ENCODE peak calls at places on chromosome 15, in six cellular contexts. S is CD4-positive, alpha-beta T cell; V is psoas muscle; F is upper lobe of right lung; W is PC-9; G is right atrium auricular region. Z is an unnamed sample.
A peak's percentile ranks its signal among the peaks of the same experiment; 100 is the strongest.

GRCh38 chr15:87031545-87032230 is 952.0 kb downstream of the AGBL1 start:
- DNase-seq in S (no peak), V (no peak), F (no peak), W (no peak), G (no peak), Z (no peak)

GRCh38 chr15:78034495-78035191 is 42.9 kb downstream of the TBC1D2B start:
- DNase-seq in S (peak; percentile 85), V (no peak), F (peak; percentile 77), W (no peak), G (no peak), Z (peak; percentile 74)

GRCh38 chr15:83613716-83614115 is 40.2 kb upstream of the ADAMTSL3 start:
- DNase-seq in S (no peak), V (no peak), F (no peak), W (no peak), G (no peak), Z (no peak)

GRCh38 chr15:36771826-36772225 is 192.4 kb downstream of the CDIN1 start:
- DNase-seq in S (no peak), V (no peak), F (no peak), W (no peak), G (no peak), Z (no peak)

GRCh38 chr15:94235041-94235440 is 3.7 kb downstream of the MCTP2 start:
- DNase-seq in S (no peak), V (no peak), F (no peak), W (no peak), G (no peak), Z (no peak)

GRCh38 chr15:89815769-89816168 is 1.1 kb upstream of the ANPEP start:
- DNase-seq in S (no peak), V (no peak), F (no peak), W (no peak), G (no peak), Z (no peak)

GRCh38 chr15:41507820-41508290 is 5.8 kb downstream of the LTK start:
- DNase-seq in S (no peak), V (no peak), F (no peak), W (peak; percentile 92), G (no peak), Z (no peak)

GRCh38 chr15:92884813-92885461 is 15.2 kb upstream of the CHD2 start:
- DNase-seq in S (no peak), V (no peak), F (no peak), W (no peak), G (no peak), Z (no peak)

GRCh38 chr15:95269247-95270155 is 1038.1 kb downstream of the MCTP2 start:
- DNase-seq in S (no peak), V (no peak), F (no peak), W (no peak), G (no peak), Z (no peak)

GRCh38 chr15:82750831-82751181 is 41.1 kb upstream of the AP3B2 start:
- DNase-seq in S (no peak), V (peak; percentile 22), F (no peak), W (no peak), G (no peak), Z (no peak)

GRCh38 chr15:28021281-28022039 is 77.7 kb downstream of the OCA2 start:
- DNase-seq in S (no peak), V (no peak), F (peak; percentile 78), W (peak; percentile 45), G (no peak), Z (peak; percentile 72)

GRCh38 chr15:72285927-72286516 is 13.7 kb upstream of the PARP6 start:
- DNase-seq in S (peak; percentile 36), V (peak; percentile 41), F (peak; percentile 82), W (peak; percentile 33), G (no peak), Z (peak; percentile 70)

GRCh38 chr15:40366204-40367037 is 8.4 kb downstream of the DISP2 start:
- DNase-seq in S (no peak), V (no peak), F (peak; percentile 27), W (no peak), G (no peak), Z (no peak)

GRCh38 chr15:87720235-87720634 is 536.3 kb downstream of the NTRK3 start:
- DNase-seq in S (no peak), V (no peak), F (no peak), W (no peak), G (no peak), Z (no peak)

GRCh38 chr15:25543156-25543555 is 104.3 kb upstream of the UBE3A start:
- DNase-seq in S (no peak), V (no peak), F (no peak), W (no peak), G (peak; percentile 69), Z (no peak)

GRCh38 chr15:71044006-71044405 is 71.3 kb upstream of the THSD4 start:
- DNase-seq in S (no peak), V (no peak), F (no peak), W (no peak), G (no peak), Z (no peak)

GRCh38 chr15:87477759-87478687 is 778.5 kb downstream of the NTRK3 start:
- DNase-seq in S (no peak), V (no peak), F (no peak), W (peak; percentile 9), G (peak; percentile 67), Z (no peak)

GRCh38 chr15:95162069-95162468 is 930.7 kb downstream of the MCTP2 start:
- DNase-seq in S (no peak), V (no peak), F (no peak), W (no peak), G (no peak), Z (no peak)

GRCh38 chr15:30870681-30871080 is 33.0 kb upstream of the FAN1 start:
- DNase-seq in S (no peak), V (no peak), F (no peak), W (no peak), G (no peak), Z (no peak)

GRCh38 chr15:99954361-99955180 is 221.3 kb upstream of the LYSMD4 start:
- DNase-seq in S (no peak), V (no peak), F (no peak), W (no peak), G (peak; percentile 43), Z (no peak)

GRCh38 chr15:38768970-38769369 is 204.4 kb upstream of the RASGRP1 start:
- DNase-seq in S (no peak), V (peak; percentile 21), F (no peak), W (no peak), G (peak; percentile 66), Z (no peak)

GRCh38 chr15:23869391-23869790 is 182.3 kb upstream of the NDN start:
- DNase-seq in S (no peak), V (peak; percentile 17), F (peak; percentile 74), W (no peak), G (no peak), Z (peak; percentile 58)

GRCh38 chr15:60044636-60045273 is 40.6 kb downstream of the FOXB1 start:
- DNase-seq in S (peak; percentile 7), V (no peak), F (no peak), W (no peak), G (no peak), Z (no peak)

GRCh38 chr15:45371546-45371945 is 6.8 kb downstream of the GATM start:
- DNase-seq in S (no peak), V (no peak), F (no peak), W (no peak), G (no peak), Z (no peak)

GRCh38 chr15:68739390-68740075 is 81.2 kb downstream of the ANP32A start:
- DNase-seq in S (no peak), V (no peak), F (no peak), W (no peak), G (no peak), Z (no peak)

GRCh38 chr15:67148196-67148701 is 82.8 kb downstream of the SMAD3 start:
- DNase-seq in S (no peak), V (no peak), F (no peak), W (peak; percentile 65), G (no peak), Z (no peak)

GRCh38 chr15:34009656-34010055 is 29.3 kb downstream of the AVEN start:
- DNase-seq in S (no peak), V (no peak), F (no peak), W (no peak), G (no peak), Z (no peak)

GRCh38 chr15:69757186-69757585 is 304.6 kb downstream of the RPLP1 start:
- DNase-seq in S (no peak), V (no peak), F (no peak), W (no peak), G (no peak), Z (no peak)

GRCh38 chr15:39239562-39239961 is 341.3 kb upstream of the THBS1 start:
- DNase-seq in S (no peak), V (no peak), F (no peak), W (no peak), G (no peak), Z (no peak)

GRCh38 chr15:78232951-78233350 is 1.4 kb downstream of the ACSBG1 start:
- DNase-seq in S (no peak), V (no peak), F (no peak), W (no peak), G (no peak), Z (no peak)

GRCh38 chr15:80667895-80668430 is 27.1 kb upstream of the ABHD17C start:
- DNase-seq in S (no peak), V (no peak), F (no peak), W (no peak), G (no peak), Z (no peak)

GRCh38 chr15:80836991-80837390 is 57.8 kb downstream of the CEMIP start:
- DNase-seq in S (no peak), V (no peak), F (no peak), W (no peak), G (no peak), Z (no peak)

GRCh38 chr15:85407421-85408269 is 27.2 kb downstream of the AKAP13 start:
- DNase-seq in S (no peak), V (no peak), F (no peak), W (peak; percentile 21), G (no peak), Z (no peak)
- H3K27ac ChIP-seq in S (no peak overlapping the region), V (peak overlapping the region; percentile 65), F (peak overlapping the region; percentile 40), W (peak overlapping the region; percentile 76), G (peak overlapping the region; percentile 43), Z (peak overlapping the region; percentile 19)

GRCh38 chr15:56538901-56539545 is 74.1 kb upstream of the MNS1 start:
- DNase-seq in S (no peak), V (no peak), F (no peak), W (no peak), G (no peak), Z (no peak)
- H3K27ac ChIP-seq in S (no peak overlapping the region), V (no peak overlapping the region), F (no peak overlapping the region), W (no peak overlapping the region), G (no peak overlapping the region), Z (no peak overlapping the region)

GRCh38 chr15:58182460-58183163 is 44.4 kb downstream of the AQP9 start:
- DNase-seq in S (no peak), V (peak; percentile 25), F (no peak), W (peak; percentile 29), G (no peak), Z (no peak)
- H3K27ac ChIP-seq in S (no peak overlapping the region), V (no peak overlapping the region), F (no peak overlapping the region), W (no peak overlapping the region), G (no peak overlapping the region), Z (no peak overlapping the region)

DNA sequence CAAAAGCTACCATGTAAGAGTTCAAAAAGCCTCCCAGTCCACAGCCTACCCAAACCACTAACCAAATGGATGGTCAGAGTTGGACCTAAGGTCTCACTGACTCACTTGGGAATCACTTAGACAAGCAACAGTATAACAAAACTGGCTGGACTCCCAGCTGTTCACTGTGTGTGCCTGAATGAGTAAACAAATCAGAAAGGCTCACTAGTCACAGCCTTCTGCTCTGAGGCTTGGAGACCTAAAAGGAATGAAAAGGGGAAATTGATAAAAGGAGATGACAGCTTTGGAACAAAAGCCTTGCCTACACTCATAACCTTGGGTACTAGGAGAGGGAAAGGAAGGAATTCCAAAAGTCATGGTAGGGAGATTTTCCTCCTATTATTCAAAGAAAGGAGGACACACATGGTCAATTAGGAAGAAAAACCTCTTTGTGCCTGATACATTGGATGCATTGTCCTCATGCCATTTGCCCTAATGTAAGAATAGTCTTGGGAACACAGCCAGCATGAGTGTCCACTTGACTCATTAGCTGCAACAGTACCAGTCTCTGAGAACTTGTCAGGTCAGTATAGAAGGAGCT is 92.3 kb downstream of the FRMD5 start:
- DNase-seq in S (no peak), V (no peak), F (no peak), W (peak; percentile 43), G (no peak), Z (no peak)
- H3K27ac ChIP-seq in S (no peak overlapping the region), V (no peak overlapping the region), F (no peak overlapping the region), W (peak overlapping the region; percentile 78), G (no peak overlapping the region), Z (no peak overlapping the region)